ENCODE peak calls at places on chromosomes 12 and 14, in seven cellular contexts. E is natural killer cell treated with Interleukin-12 subunit alpha and Interleukin-12 subunit beta and Interleukin-15 and Interleukin-18, amount 100 ng/mL, for 72 hours; A is Peyer's patch; U is stimulated activated CD8-positive, alpha-beta memory T cell treated with anti-CD3 and anti-CD28 coated beads, Interleukin-4, amount 100 ng/mL, for 1 hour; J is Kasumi-1; H is fibroblast of mammary gland; G is dorsolateral prefrontal cortex. I is an unnamed sample.

GRCh38 chr14:52031781-52032180 is 37.1 kb downstream of the NID2 start:
- DNase-seq in E (no peak), A (no peak), U (no peak), J (no peak), H (peak), G (no peak), I (no peak)

GRCh38 chr12:56785874-56786273 is 22.8 kb downstream of the HSD17B6 start:
- DNase-seq in E (no peak), A (no peak), U (no peak), J (no peak), H (no peak), G (no peak), I (no peak)

GRCh38 chr14:49892636-49893308 is at the start of gene ARF6:
- DNase-seq in E (peak), A (peak), U (peak), J (peak), H (peak), G (peak), I (peak)

GRCh38 chr14:87483651-87484260 is 509.2 kb downstream of the GALC start:
- DNase-seq in E (no peak), A (no peak), U (no peak), J (no peak), H (peak), G (no peak), I (no peak)

GRCh38 chr12:12613334-12613733 is 1.7 kb downstream of the CREBL2 start:
- DNase-seq in E (no peak), A (no peak), U (no peak), J (peak), H (no peak), G (no peak), I (no peak)

GRCh38 chr12:43740511-43741100 is 18.0 kb downstream of the PUS7L start:
- DNase-seq in E (no peak), A (no peak), U (no peak), J (no peak), H (peak), G (no peak), I (no peak)

GRCh38 chr14:57574617-57575288 is 81.1 kb upstream of the CCDC198 start:
- DNase-seq in E (no peak), A (no peak), U (no peak), J (no peak), H (peak), G (no peak), I (no peak)

GRCh38 chr12:121748571-121749265 is 36.2 kb downstream of the TMEM120B start:
- DNase-seq in E (no peak), A (no peak), U (no peak), J (peak), H (peak), G (no peak), I (no peak)

GRCh38 chr12:112112423-112113132 is 4.0 kb upstream of the NAA25 start:
- DNase-seq in E (no peak), A (no peak), U (no peak), J (no peak), H (no peak), G (no peak), I (no peak)

GRCh38 chr14:96121660-96122395 is 82.7 kb downstream of the C14orf132 start:
- DNase-seq in E (no peak), A (no peak), U (no peak), J (no peak), H (peak), G (no peak), I (no peak)

GRCh38 chr12:116104167-116104750 is 173.2 kb downstream of the MED13L start:
- DNase-seq in E (no peak), A (no peak), U (no peak), J (no peak), H (no peak), G (no peak), I (no peak)

GRCh38 chr12:54276368-54276767 is 3.6 kb downstream of the CBX5 start:
- DNase-seq in E (no peak), A (no peak), U (no peak), J (no peak), H (no peak), G (no peak), I (no peak)

GRCh38 chr12:93008044-93008778 is 79.1 kb upstream of the EEA1 start:
- DNase-seq in E (no peak), A (no peak), U (no peak), J (no peak), H (no peak), G (no peak), I (no peak)

GRCh38 chr12:92675092-92675865 is 27.5 kb upstream of the PLEKHG7 start:
- DNase-seq in E (no peak), A (no peak), U (no peak), J (no peak), H (no peak), G (no peak), I (no peak)

GRCh38 chr12:24705741-24706358 is 243.1 kb downstream of the BCAT1 start:
- DNase-seq in E (no peak), A (peak), U (no peak), J (peak), H (no peak), G (no peak), I (no peak)

GRCh38 chr14:28831126-28831525 is 64.5 kb downstream of the FOXG1 start:
- DNase-seq in E (no peak), A (no peak), U (no peak), J (no peak), H (no peak), G (no peak), I (no peak)

GRCh38 chr14:73461478-73462077 is 3.2 kb upstream of the NUMB start:
- DNase-seq in E (no peak), A (no peak), U (no peak), J (no peak), H (no peak), G (no peak), I (no peak)

GRCh38 chr14:57009585-57010515 is 199.6 kb upstream of the OTX2 start:
- DNase-seq in E (no peak), A (no peak), U (no peak), J (no peak), H (no peak), G (no peak), I (no peak)

I was measured in upper lobe of right lung.